ENCODE peak calls at places on chromosomes 13 and 19, in five cellular contexts. J is omental fat pad, E is kidney epithelial cell, C is transverse colon, K is dorsolateral prefrontal cortex. F is an unnamed sample.

GRCh38 chr13:114001331-114002008 is 27.6 kb upstream of the C13orf46 start:
- DNase-seq in J (no peak), E (no peak), C (no peak), K (no peak), F (no peak)

GRCh38 chr19:33879818-33880575 is 83.3 kb downstream of the KCTD15 start:
- DNase-seq in J (no peak), E (no peak), C (no peak), K (no peak), F (no peak)

GRCh38 chr13:27461940-27462584 is 11.7 kb upstream of the MTIF3 start:
- DNase-seq in J (no peak), E (no peak), C (no peak), K (no peak), F (no peak)

GRCh38 chr19:2255982-2256685 is at the start of gene JSRP1:
- DNase-seq in J (no peak), E (no peak), C (no peak), K (no peak), F (no peak)

GRCh38 chr19:39032164-39032918 is at the start of gene FBXO27:
- DNase-seq in J (no peak), E (no peak), C (peak; percentile 10), K (peak; percentile 64), F (no peak)

GRCh38 chr19:20472854-20473253 is 92.7 kb downstream of the ZNF737 start:
- DNase-seq in J (no peak), E (no peak), C (no peak), K (no peak), F (no peak)

GRCh38 chr19:40716031-40716654 is 543 bp downstream of the COQ8B start:
- DNase-seq in J (peak; percentile 85), E (peak; percentile 90), C (no peak), K (no peak), F (peak; percentile 91)

GRCh38 chr13:78060966-78061365 is 142.3 kb upstream of the EDNRB start:
- DNase-seq in J (no peak), E (no peak), C (no peak), K (peak; percentile 46), F (no peak)

GRCh38 chr19:18416778-18417249 is 2.4 kb upstream of the SSBP4 start:
- DNase-seq in J (no peak), E (no peak), C (peak; percentile 81), K (peak; percentile 88), F (no peak)

DNA sequence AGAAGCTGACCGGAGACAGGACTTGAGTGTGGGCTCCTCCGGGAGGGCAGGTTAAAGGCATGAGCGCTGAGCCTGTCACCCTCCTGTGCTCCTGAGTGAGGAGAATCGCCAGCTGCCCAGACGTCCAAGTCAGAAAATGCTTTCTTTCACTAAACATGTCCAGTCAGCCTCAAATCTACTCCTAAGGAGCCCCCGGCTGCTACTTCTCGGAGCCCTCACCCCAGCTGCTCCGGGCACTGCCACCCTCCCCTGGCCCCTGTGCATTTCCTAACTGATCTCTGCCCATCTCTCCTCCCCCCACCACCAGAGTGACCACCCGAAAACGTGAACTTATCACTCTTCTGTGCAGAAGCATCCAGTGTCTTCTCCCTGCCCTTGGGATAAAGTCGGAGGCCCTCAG is 277.5 kb upstream of the SOX1 start:
- DNase-seq in J (no peak), E (no peak), C (no peak), K (no peak), F (no peak)
- TF ChIP-seq CTCF in J (no peak), E (no peak), C (no peak), K (no peak), F (no peak)

GRCh38 chr13:29845440-29846056 is 4.9 kb downstream of the UBL3 start:
- DNase-seq in J (no peak), E (no peak), C (no peak), K (no peak), F (no peak)
- TF ChIP-seq CTCF in J (no peak), E (peak; percentile 23), C (peak; percentile 34), K (peak; percentile 55), F (no peak)

DNA sequence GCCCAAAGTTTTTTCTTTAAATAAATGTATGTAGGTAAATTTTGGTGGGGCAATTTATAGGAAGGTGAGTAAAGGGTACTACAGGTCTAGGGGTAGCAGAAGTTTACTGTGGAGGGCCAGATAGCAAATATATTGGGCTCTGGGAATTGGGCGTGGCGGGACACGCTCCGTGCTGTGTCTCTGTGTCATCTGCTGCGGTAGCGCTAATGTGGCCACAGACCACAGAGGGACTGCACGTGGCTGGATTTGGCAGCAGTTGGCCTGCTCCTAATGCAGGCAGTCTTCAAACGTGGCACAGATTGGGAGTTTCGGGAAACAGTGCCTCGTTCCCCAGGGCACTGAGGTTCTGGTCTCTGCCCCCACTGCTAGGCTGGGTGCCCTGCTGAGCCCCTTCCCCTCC is 16.6 kb upstream of the MYDGF start:
- DNase-seq in J (no peak), E (no peak), C (no peak), K (no peak), F (no peak)
- TF ChIP-seq CTCF in J (no peak), E (no peak), C (no peak), K (no peak), F (no peak)

GRCh38 chr13:48769107-48769704 is 115.5 kb downstream of the CYSLTR2 start:
- DNase-seq in J (peak; percentile 97), E (peak; percentile 53), C (peak; percentile 88), K (no peak), F (peak; percentile 77)
- TF ChIP-seq CTCF in J (peak; percentile 99), E (peak; percentile 97), C (peak; percentile 98), K (peak; percentile 91), F (peak; percentile 100)

GRCh38 chr19:58393725-58394033 is 1.8 kb upstream of the RNF225 start:
- DNase-seq in J (no peak), E (no peak), C (no peak), K (no peak), F (no peak)
- TF ChIP-seq CTCF in J (no peak), E (no peak), C (no peak), K (no peak), F (no peak)

DNA sequence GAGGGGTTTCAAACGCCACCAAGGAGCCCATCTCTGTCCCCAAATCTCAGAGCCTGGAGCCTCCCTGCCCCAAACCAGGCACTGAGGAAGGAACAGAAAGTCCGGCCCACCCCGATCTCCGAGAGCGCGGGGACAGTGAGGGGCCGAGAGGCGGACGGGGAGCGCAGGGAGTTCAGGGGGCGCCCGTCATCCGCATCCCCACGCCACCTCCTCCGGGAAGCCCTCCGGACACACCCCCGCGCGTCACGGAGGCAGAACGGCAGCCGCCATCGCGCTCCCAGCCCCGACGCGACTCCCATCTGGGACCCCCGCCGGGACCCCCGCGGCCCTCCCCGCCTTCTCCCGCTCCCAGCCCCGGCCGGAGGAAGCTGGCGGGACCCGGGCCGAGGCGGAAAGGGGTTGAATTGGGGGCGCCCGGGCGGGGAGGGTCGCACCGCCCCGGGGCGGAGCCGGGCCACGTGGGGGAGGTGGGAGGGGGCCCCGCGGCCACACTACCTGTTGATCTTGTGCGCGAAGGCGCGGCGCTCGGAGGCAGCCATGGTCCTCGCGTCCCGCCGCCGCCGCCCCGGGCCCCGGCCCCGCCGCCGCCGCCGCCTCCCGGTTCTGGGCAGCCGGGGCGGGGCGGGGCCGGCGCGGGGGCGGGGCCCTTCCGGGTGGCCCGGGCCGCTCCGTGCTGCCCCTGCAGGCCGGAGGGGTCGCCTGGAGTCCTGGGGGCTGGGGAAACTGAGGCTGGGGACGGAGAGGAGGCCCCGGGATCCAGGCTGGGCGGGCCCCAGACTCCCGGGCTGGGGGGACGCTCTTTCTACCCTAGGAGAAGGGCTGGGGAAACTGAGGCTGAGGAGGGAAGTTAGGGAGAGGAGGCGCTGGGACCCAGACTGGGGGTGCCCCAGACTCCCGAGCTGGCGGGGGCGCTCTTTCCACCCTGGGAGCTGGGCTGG is at the start of gene DOCK6:
- DNase-seq in J (no peak), E (no peak), C (peak; percentile 69), K (no peak), F (no peak)
- TF ChIP-seq CTCF in J (no peak), E (peak; percentile 52), C (peak; percentile 37), K (no peak), F (peak; percentile 41)

GRCh38 chr13:93948523-93948922 is 531.0 kb downstream of the DCT start:
- DNase-seq in J (no peak), E (no peak), C (no peak), K (no peak), F (no peak)

GRCh38 chr13:93953856-93954255 is 525.6 kb downstream of the DCT start:
- DNase-seq in J (no peak), E (no peak), C (no peak), K (no peak), F (no peak)

GRCh38 chr13:93956416-93956815 is 523.1 kb downstream of the DCT start:
- DNase-seq in J (no peak), E (no peak), C (no peak), K (no peak), F (no peak)

GRCh38 chr13:93947651-93948050 is 531.8 kb downstream of the DCT start:
- DNase-seq in J (no peak), E (no peak), C (no peak), K (no peak), F (no peak)

GRCh38 chr13:93951153-93951552 is 528.3 kb downstream of the DCT start:
- DNase-seq in J (no peak), E (no peak), C (no peak), K (no peak), F (no peak)
- TF ChIP-seq CTCF in J (no peak), E (no peak), C (no peak), K (no peak), F (peak; percentile 50)

GRCh38 chr13:59638404-59638803 is 525.3 kb downstream of the DIAPH3 start:
- DNase-seq in J (no peak), E (no peak), C (no peak), K (no peak), F (no peak)

GRCh38 chr13:59643239-59643865 is 520.4 kb downstream of the DIAPH3 start:
- DNase-seq in J (no peak), E (no peak), C (no peak), K (no peak), F (no peak)

GRCh38 chr13:59641758-59642157 is 522.0 kb downstream of the DIAPH3 start:
- DNase-seq in J (no peak), E (no peak), C (no peak), K (no peak), F (no peak)

GRCh38 chr13:59643906-59644626 is 519.7 kb downstream of the DIAPH3 start:
- DNase-seq in J (no peak), E (peak; percentile 2), C (no peak), K (no peak), F (no peak)

GRCh38 chr13:59641261-59641660 is 522.5 kb downstream of the DIAPH3 start:
- DNase-seq in J (no peak), E (no peak), C (no peak), K (no peak), F (no peak)
- TF ChIP-seq CTCF in J (no peak), E (no peak), C (no peak), K (no peak), F (no peak)